ENCODE peak calls at places on chromosomes 2 and 18, in five cellular contexts. B is pancreas, M is left lung, W is upper lobe of right lung, P is PC-3. X is an unnamed sample.

GRCh38 chr18:67243799-67244587 is 272.5 kb downstream of the DSEL start:
- DNase-seq in M (no peak), W (no peak), B (no peak), P (no peak), X (no peak)

GRCh38 chr18:48933578-48934399 is 17.0 kb downstream of the SMAD7 start:
- DNase-seq in B (no peak), W (peak), P (no peak), M (no peak), X (no peak)

GRCh38 chr2:43107679-43108078 is 118.7 kb downstream of the ZFP36L2 start:
- DNase-seq in W (no peak), P (no peak), B (no peak), M (peak), X (no peak)

GRCh38 chr2:235170536-235171510 is 219.0 kb downstream of the SH3BP4 start:
- DNase-seq in B (peak), P (peak), W (no peak), M (no peak), X (no peak)

GRCh38 chr2:96239745-96240264 is 26.0 kb downstream of the TMEM127 start:
- DNase-seq in P (no peak), B (no peak), M (no peak), W (no peak), X (no peak)

GRCh38 chr2:183255406-183255805 is 131.2 kb downstream of the NUP35 start:
- DNase-seq in B (no peak), M (no peak), W (no peak), P (no peak), X (no peak)

GRCh38 chr18:31740180-31740579 is 20.5 kb downstream of the SLC25A52 start:
- DNase-seq in W (no peak), B (peak), M (no peak), P (no peak), X (peak)

GRCh38 chr2:104861295-104862060 is 7.6 kb downstream of the POU3F3 start:
- DNase-seq in P (no peak), B (no peak), M (no peak), W (no peak), X (no peak)

GRCh38 chr2:142877265-142877756 is at the start of gene KYNU:
- DNase-seq in W (no peak), B (no peak), M (no peak), P (peak), X (no peak)

GRCh38 chr18:28176933-28177827 is at the start of gene CDH2:
- DNase-seq in M (peak), B (no peak), P (peak), W (peak), X (peak)

GRCh38 chr2:85326946-85327756 is 638 bp downstream of the TGOLN2 start:
- DNase-seq in M (no peak), P (peak), W (peak), B (peak), X (peak)

GRCh38 chr2:201466050-201466660 is 14.6 kb downstream of the STRADB start:
- DNase-seq in W (no peak), P (peak), B (no peak), M (no peak), X (no peak)

GRCh38 chr2:9673914-9674481 is 43.2 kb upstream of the YWHAQ start:
- DNase-seq in W (no peak), P (no peak), M (no peak), B (no peak), X (no peak)

GRCh38 chr18:37299471-37300304 is 265.9 kb downstream of the CELF4 start:
- DNase-seq in P (peak), M (no peak), B (peak), W (peak), X (peak)

GRCh38 chr2:121076885-121077549 is 208.0 kb downstream of the TFCP2L1 start:
- DNase-seq in P (peak), B (peak), W (peak), M (peak), X (peak)

GRCh38 chr2:203660465-203660864 is 46.0 kb upstream of the CD28 start:
- DNase-seq in B (no peak), P (no peak), W (no peak), M (no peak), X (no peak)

GRCh38 chr2:32278476-32278853 is 761 bp downstream of the YIPF4 start:
- DNase-seq in B (no peak), P (no peak), W (no peak), M (no peak), X (no peak)

GRCh38 chr2:183034806-183035205 is 3.5 kb downstream of the NCKAP1 start:
- DNase-seq in W (no peak), B (no peak), M (no peak), P (no peak), X (no peak)

GRCh38 chr2:123502926-123503325 is 522.2 kb upstream of the CNTNAP5 start:
- DNase-seq in P (peak), M (no peak), B (no peak), W (no peak), X (no peak)

GRCh38 chr2:210250577-210250976 is 25.3 kb upstream of the ACADL start:
- DNase-seq in B (no peak), P (no peak), M (no peak), W (no peak), X (no peak)

GRCh38 chr2:197964720-197965119 is 160.3 kb downstream of the PLCL1 start:
- DNase-seq in P (no peak), M (no peak), W (no peak), B (no peak), X (no peak)